ENCODE peak calls at places on chromosomes 5 and 9, in four cellular contexts. Q is body of pancreas, O is uterus, U is breast epithelium. J is an unnamed sample.

GRCh38 chr5:76787237-76787636 is 31.6 kb upstream of the F2RL1 start:
- DNase-seq in U (no peak), O (peak; percentile 38), Q (peak; percentile 62), J (no peak)

GRCh38 chr5:72860499-72860898 is 44.0 kb downstream of the TNPO1 start:
- DNase-seq in U (no peak), O (no peak), Q (no peak), J (no peak)

GRCh38 chr5:96569770-96570169 is 92.4 kb upstream of the CAST start:
- DNase-seq in U (no peak), O (no peak), Q (no peak), J (no peak)

GRCh38 chr9:133733074-133733408 is 5.1 kb downstream of the SARDH start:
- DNase-seq in U (peak; percentile 33), Q (no peak), O (no peak), J (no peak)

GRCh38 chr9:99140685-99141314 is 35.9 kb downstream of the TGFBR1 start:
- DNase-seq in O (peak; percentile 26), U (no peak), Q (peak; percentile 48), J (no peak)

GRCh38 chr9:127140842-127141675 is 18.6 kb upstream of the ANGPTL2 start:
- DNase-seq in O (peak; percentile 14), Q (no peak), U (no peak), J (no peak)

GRCh38 chr5:82347213-82347947 is 69.2 kb upstream of the RPS23 start:
- DNase-seq in Q (peak; percentile 7), O (no peak), U (no peak), J (no peak)

GRCh38 chr5:158857376-158857775 is 242.3 kb downstream of the EBF1 start:
- DNase-seq in U (no peak), O (no peak), Q (no peak), J (no peak)

GRCh38 chr9:21119093-21119770 is 22.4 kb downstream of the IFNW1 start:
- DNase-seq in Q (no peak), O (no peak), U (no peak), J (no peak)

GRCh38 chr5:173642191-173642816 is 25.9 kb upstream of the BOD1 start:
- DNase-seq in U (no peak), Q (no peak), O (no peak), J (no peak)

GRCh38 chr5:82873452-82873851 is 203.7 kb downstream of the TMEM167A start:
- DNase-seq in U (no peak), O (no peak), Q (no peak), J (no peak)

GRCh38 chr5:158522001-158522400 is 577.7 kb downstream of the EBF1 start:
- DNase-seq in Q (no peak), U (no peak), O (no peak), J (no peak)

GRCh38 chr9:97406620-97407177 is 5.2 kb upstream of the TDRD7 start:
- DNase-seq in U (no peak), Q (no peak), O (no peak), J (no peak)

GRCh38 chr9:86827893-86828292 is 119.4 kb downstream of the GAS1 start:
- DNase-seq in Q (peak; percentile 4), O (no peak), U (no peak), J (no peak)

GRCh38 chr5:124605516-124605915 is 140.9 kb downstream of the ZNF608 start:
- DNase-seq in Q (peak; percentile 29), U (no peak), O (peak; percentile 50), J (no peak)

GRCh38 chr5:156474251-156474650 is 147.3 kb downstream of the SGCD start:
- DNase-seq in U (no peak), Q (peak; percentile 9), O (peak; percentile 18), J (no peak)

GRCh38 chr5:139461698-139462097 is 845 bp downstream of the ECSCR start:
- DNase-seq in Q (no peak), O (peak; percentile 48), U (no peak), J (no peak)

GRCh38 chr9:77838986-77839385 is 190.9 kb upstream of the GNA14 start:
- DNase-seq in U (no peak), O (no peak), Q (no peak), J (no peak)

GRCh38 chr9:121299467-121300282 is 31.7 kb downstream of the GSN start:
- DNase-seq in U (peak; percentile 60), O (peak; percentile 77), Q (no peak), J (peak; percentile 68)

GRCh38 chr9:75239176-75239575 is 150.9 kb downstream of the OSTF1 start:
- DNase-seq in Q (peak; percentile 70), O (no peak), U (no peak), J (no peak)

GRCh38 chr9:136946228-136946892 is 1.3 kb downstream of the C8G start:
- DNase-seq in Q (no peak), O (no peak), U (no peak), J (no peak)

GRCh38 chr9:136944094-136944518 is 432 bp downstream of the FBXW5 start:
- DNase-seq in O (no peak), U (no peak), Q (no peak), J (peak; percentile 88)

GRCh38 chr9:136943291-136944093 is 1.0 kb downstream of the FBXW5 start:
- DNase-seq in Q (no peak), U (no peak), O (no peak), J (peak; percentile 79)

GRCh38 chr9:136945333-136946227 is 537 bp downstream of the C8G start:
- DNase-seq in Q (no peak), U (no peak), O (no peak), J (no peak)

GRCh38 chr9:136944519-136945332 is at the start of the genes C8G and FBXW5:
- DNase-seq in O (peak; percentile 88), Q (peak; percentile 95), U (peak; percentile 93), J (peak; percentile 100)
- TF ChIP-seq POLR2A in O (peak; percentile 85), Q (no peak), U (no peak), J (no peak)

GRCh38 chr5:176368726-176369125 is 3.4 kb downstream of the ARL10 start:
- DNase-seq in O (no peak), Q (no peak), U (no peak), J (no peak)

GRCh38 chr5:176362098-176362442 is 506 bp upstream of the KIAA1191 start:
- DNase-seq in Q (no peak), O (no peak), U (no peak), J (no peak)

GRCh38 chr5:176364765-176365662 is at the start of gene ARL10:
- DNase-seq in Q (no peak), U (no peak), O (no peak), J (peak; percentile 63)

GRCh38 chr5:176366575-176366894 is 1.2 kb downstream of the ARL10 start:
- DNase-seq in O (no peak), U (no peak), Q (no peak), J (no peak)

DNA sequence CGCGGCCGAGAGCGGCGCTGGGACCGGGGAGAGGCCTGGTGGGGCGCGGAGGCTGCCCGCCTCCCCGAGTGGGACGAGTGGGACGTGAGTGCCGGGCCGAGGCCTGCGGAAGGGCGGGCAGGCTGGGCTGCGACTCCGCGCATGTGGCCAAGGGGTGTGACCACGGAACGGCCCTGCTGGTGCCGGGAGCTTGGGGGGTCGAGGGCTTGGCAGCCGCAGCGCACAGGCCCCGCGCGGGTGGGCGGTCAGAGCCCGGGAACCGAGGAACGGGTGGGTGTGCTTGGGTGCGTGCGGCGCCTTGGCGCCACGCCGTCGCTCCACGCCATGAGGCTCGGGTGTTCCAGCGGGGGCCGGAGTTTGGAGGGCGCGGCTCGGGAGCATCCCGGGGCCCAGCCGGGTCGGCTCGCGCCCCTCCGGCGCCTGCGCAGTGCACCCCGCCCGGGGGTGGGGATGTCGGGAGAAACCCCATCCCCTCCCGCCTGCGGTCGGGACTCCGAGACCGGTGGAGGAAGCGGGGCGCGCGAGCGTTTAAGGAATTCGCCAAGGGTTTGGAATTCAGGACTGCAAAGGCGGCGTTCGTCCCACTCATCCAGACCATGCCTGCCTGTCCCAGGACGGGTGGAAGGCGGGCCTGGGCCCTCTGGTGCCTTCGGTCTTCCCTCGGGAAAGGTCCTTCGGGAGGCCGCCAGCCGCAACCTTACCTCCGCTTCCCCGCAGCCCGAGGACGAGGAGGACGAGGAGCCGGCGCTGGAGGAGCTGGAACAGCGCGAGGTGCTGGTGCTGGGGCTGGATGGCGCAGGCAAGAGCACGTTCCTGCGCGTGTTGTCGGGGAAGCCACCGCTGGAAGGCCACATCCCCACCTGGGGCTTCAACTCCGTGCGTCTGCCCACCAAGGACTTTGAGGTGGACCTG is 632 bp downstream of the ARL10 start:
- DNase-seq in Q (peak; percentile 10), O (no peak), U (no peak), J (peak; percentile 44)
- TF ChIP-seq POLR2A in Q (no peak), O (no peak), U (no peak), J (no peak)

GRCh38 chr5:154943527-154943926 is 2.7 kb downstream of the MRPL22 start:
- DNase-seq in Q (no peak), U (no peak), O (no peak), J (no peak)

GRCh38 chr5:154940375-154940771 is 500 bp upstream of the MRPL22 start:
- DNase-seq in U (no peak), O (no peak), Q (no peak), J (no peak)

GRCh38 chr5:154944716-154945115 is 3.8 kb downstream of the MRPL22 start:
- DNase-seq in O (no peak), U (no peak), Q (no peak), J (no peak)

GRCh38 chr5:154937718-154938466 is at the start of gene GEMIN5:
- DNase-seq in O (peak; percentile 74), Q (peak; percentile 86), U (peak; percentile 74), J (peak; percentile 83)

DNA sequence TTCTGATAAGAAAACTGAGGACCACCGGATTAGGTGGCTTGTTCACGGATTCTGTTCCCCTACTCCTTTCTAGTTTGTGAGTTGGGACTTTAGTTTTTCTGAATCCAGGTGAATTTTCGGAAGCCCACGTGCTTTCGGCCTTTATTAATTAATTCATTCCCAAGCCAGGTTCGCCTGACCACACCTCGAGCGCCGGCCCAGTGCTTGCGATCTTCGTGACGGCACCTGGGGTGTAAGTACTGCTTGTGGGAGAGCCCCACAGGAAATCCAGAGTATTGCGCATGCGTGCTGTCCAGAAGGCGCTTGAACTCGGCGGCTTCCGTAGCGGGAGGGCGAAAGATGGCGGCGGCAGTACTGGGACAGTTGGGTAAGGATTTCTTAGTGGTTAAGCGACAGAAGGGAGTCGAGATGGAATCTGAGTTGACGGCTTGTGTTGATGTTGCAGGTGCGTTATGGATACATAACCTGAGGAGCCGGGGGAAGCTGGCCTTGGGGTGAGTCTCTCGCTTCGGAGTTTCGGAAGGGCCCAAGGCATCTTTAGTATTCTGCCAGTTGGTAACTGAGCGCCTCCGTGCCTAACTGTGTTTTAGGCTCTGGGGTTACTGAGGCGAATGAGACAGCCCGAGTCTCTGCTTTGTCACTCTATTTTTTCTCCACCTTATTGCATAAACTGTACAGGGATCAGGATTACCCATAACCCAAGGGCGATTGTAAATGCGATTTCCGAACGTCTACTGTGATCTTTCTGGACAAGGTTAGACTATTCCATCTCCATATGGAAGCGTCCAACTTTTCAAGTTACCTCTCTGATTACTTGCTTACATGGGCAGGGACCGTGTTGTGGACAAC is at the start of gene MRPL22:
- DNase-seq in Q (peak; percentile 94), O (peak; percentile 92), U (peak; percentile 91), J (peak; percentile 72)
- TF ChIP-seq POLR2A in Q (peak; percentile 43), O (peak; percentile 54), U (peak; percentile 11), J (peak; percentile 90)

DNA sequence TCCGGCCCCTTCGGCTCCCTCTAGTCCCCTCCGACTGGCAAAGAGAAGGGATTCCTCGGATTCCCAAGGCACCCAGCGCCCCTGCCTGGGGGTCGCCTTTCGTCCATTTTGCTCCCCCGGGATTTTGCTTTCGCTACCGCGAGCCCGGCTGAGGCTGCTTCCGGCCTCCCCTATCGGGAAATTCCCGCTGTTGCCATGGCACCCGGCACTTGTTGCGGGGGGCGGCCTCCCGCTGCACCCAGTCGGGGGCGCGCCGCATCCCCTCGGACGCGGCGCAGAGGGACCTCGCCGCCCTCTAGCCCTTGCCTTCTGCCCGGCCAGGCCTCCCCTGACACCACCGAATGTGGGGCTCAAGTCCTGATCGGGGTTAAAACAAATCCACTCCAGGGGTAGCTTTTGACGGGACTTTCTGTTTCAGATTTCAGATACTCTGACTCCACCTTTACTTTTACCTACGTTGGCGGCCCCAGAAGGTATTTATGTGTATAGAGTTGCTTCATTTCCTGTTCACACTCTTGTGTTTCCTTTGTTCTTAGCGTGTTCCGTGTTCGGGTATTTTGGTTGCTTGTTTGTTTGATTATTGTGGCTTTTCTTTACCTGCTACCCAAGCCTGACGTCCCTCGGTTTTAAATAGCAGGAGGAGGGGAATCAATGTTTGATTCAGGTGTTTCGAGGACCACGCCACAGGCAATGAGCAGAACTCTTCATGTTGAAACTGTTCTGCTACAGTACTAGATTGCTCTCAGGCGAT is 1.4 kb downstream of the PARP8 start:
- DNase-seq in Q (peak; percentile 75), U (peak; percentile 54), O (peak; percentile 40), J (peak; percentile 39)
- TF ChIP-seq POLR2A in Q (no peak), U (no peak), O (no peak), J (peak; percentile 44)